ENCODE peak calls at places on chromosomes 4 and X, in seven cellular contexts. T, Y, X, K, Q, I and N are unnamed samples.

GRCh38 chr4:68373513-68373912 is 23.6 kb upstream of the YTHDC1 start:
- DNase-seq in T (peak; percentile 88), Y (peak; percentile 54), X (peak; percentile 78), K (peak; percentile 54), Q (peak; percentile 88), I (peak; percentile 80), N (no peak)

GRCh38 chrX:69285881-69286545 is 120.8 kb upstream of the PJA1 start:
- DNase-seq in T (peak; percentile 84), Y (peak; percentile 87), X (no peak), K (no peak), Q (no peak), I (peak; percentile 37), N (no peak)

GRCh38 chrX:134753185-134754008 is 95.1 kb upstream of the PLAC1 start:
- DNase-seq in T (no peak), Y (no peak), X (peak; percentile 73), K (peak; percentile 16), Q (no peak), I (peak; percentile 71), N (no peak)

GRCh38 chrX:32153586-32153985 is 1057.8 kb downstream of the DMD start:
- DNase-seq in T (no peak), Y (no peak), X (no peak), K (no peak), Q (no peak), I (no peak), N (no peak)

GRCh38 chr4:17690898-17691297 is 76.5 kb downstream of the MED28 start:
- DNase-seq in T (no peak), Y (no peak), X (no peak), K (no peak), Q (no peak), I (no peak), N (no peak)

GRCh38 chrX:19912-20571 is 261.1 kb upstream of the PLCXD1 start:
- DNase-seq in T (peak; percentile 29), Y (peak; percentile 26), X (peak; percentile 4), K (no peak), Q (no peak), I (no peak), N (no peak)

GRCh38 chr4:138953962-138954371 is 61.6 kb upstream of the NOCT start:
- DNase-seq in T (no peak), Y (no peak), X (peak; percentile 95), K (peak; percentile 88), Q (no peak), I (peak; percentile 97), N (peak; percentile 79)

GRCh38 chr4:161360982-161361381 is 802.8 kb downstream of the FSTL5 start:
- DNase-seq in T (no peak), Y (no peak), X (no peak), K (no peak), Q (no peak), I (no peak), N (no peak)

GRCh38 chr4:139457318-139457717 is 3.4 kb downstream of the RAB33B start:
- DNase-seq in T (no peak), Y (no peak), X (no peak), K (no peak), Q (no peak), I (no peak), N (no peak)

GRCh38 chrX:150225756-150226155 is 137.4 kb upstream of the MAMLD1 start:
- DNase-seq in T (no peak), Y (no peak), X (no peak), K (no peak), Q (no peak), I (no peak), N (no peak)

GRCh38 chrX:86061407-86061806 is 14.0 kb upstream of the CHM start:
- DNase-seq in T (no peak), Y (no peak), X (no peak), K (no peak), Q (no peak), I (no peak), N (no peak)

GRCh38 chrX:41300758-41301437 is 33.1 kb upstream of the DDX3X start:
- DNase-seq in T (no peak), Y (no peak), X (peak; percentile 33), K (peak; percentile 49), Q (no peak), I (peak; percentile 56), N (no peak)

GRCh38 chrX:138756234-138756633 is 44.7 kb upstream of the FGF13 start:
- DNase-seq in T (no peak), Y (no peak), X (peak; percentile 80), K (peak; percentile 2), Q (peak; percentile 26), I (peak; percentile 62), N (no peak)

GRCh38 chrX:337331-337831 is 18.8 kb upstream of the GTPBP6 start:
- DNase-seq in T (peak; percentile 67), Y (no peak), X (no peak), K (no peak), Q (peak; percentile 14), I (no peak), N (no peak)

GRCh38 chr4:185018834-185019450 is 652 bp downstream of the HELT start:
- DNase-seq in T (no peak), Y (peak; percentile 36), X (no peak), K (no peak), Q (no peak), I (no peak), N (no peak)

GRCh38 chr4:104592894-104593470 is 98.3 kb upstream of the CXXC4 start:
- DNase-seq in T (no peak), Y (no peak), X (no peak), K (no peak), Q (no peak), I (peak; percentile 68), N (no peak)

GRCh38 chrX:133543654-133544053 is 128.4 kb upstream of the GPC4 start:
- DNase-seq in T (no peak), Y (no peak), X (no peak), K (no peak), Q (no peak), I (no peak), N (no peak)

GRCh38 chr4:105558277-105558676 is 5.9 kb downstream of the ARHGEF38 start:
- DNase-seq in T (no peak), Y (no peak), X (no peak), K (no peak), Q (no peak), I (no peak), N (no peak)

GRCh38 chr4:113587156-113587555 is 174.4 kb downstream of the CAMK2D start:
- DNase-seq in T (no peak), Y (no peak), X (no peak), K (no peak), Q (no peak), I (no peak), N (no peak)

GRCh38 chr4:48906283-48907173 is at the start of gene OCIAD2:
- DNase-seq in T (peak; percentile 89), Y (peak; percentile 89), X (peak; percentile 31), K (no peak), Q (peak; percentile 71), I (peak; percentile 39), N (no peak)

GRCh38 chr4:71472946-71473345 is 134.1 kb downstream of the SLC4A4 start:
- DNase-seq in T (no peak), Y (no peak), X (peak; percentile 88), K (peak; percentile 65), Q (no peak), I (peak; percentile 49), N (peak; percentile 40)

GRCh38 chr4:3070709-3071500 is 3.4 kb downstream of the HTT-AS start:
- DNase-seq in T (no peak), Y (no peak), X (peak; percentile 62), K (peak; percentile 14), Q (no peak), I (no peak), N (no peak)

GRCh38 chr4:751676-752075 is 46.0 kb downstream of the PCGF3 start:
- DNase-seq in T (peak; percentile 58), Y (peak; percentile 55), X (no peak), K (peak; percentile 49), Q (peak; percentile 39), I (no peak), N (no peak)

GRCh38 chr4:15677507-15677988 is 4.1 kb upstream of the FAM200B start:
- DNase-seq in T (no peak), Y (no peak), X (no peak), K (no peak), Q (no peak), I (peak; percentile 47), N (peak; percentile 99)

GRCh38 chr4:125231661-125232060 is 83.1 kb upstream of the FAT4 start:
- DNase-seq in T (no peak), Y (no peak), X (no peak), K (no peak), Q (no peak), I (no peak), N (no peak)

GRCh38 chr4:103422467-103423219 is 224.5 kb upstream of the CENPE start:
- DNase-seq in T (no peak), Y (no peak), X (no peak), K (no peak), Q (no peak), I (no peak), N (no peak)

GRCh38 chrX:46574337-46574940 is 874 bp downstream of the CHST7 start:
- DNase-seq in T (peak; percentile 82), Y (peak; percentile 51), X (no peak), K (no peak), Q (peak; percentile 37), I (no peak), N (no peak)
- H3K4me3 ChIP-seq in T (peak overlapping the region; percentile 54), Y (peak overlapping the region; percentile 58), X (peak overlapping the region; percentile 59), K (peak overlapping the region; percentile 59), Q (peak overlapping the region; percentile 33), I (peak overlapping the region; percentile 62), N (peak overlapping the region; percentile 57)

GRCh38 chr4:30269850-30270249 is 450.3 kb upstream of the PCDH7 start:
- DNase-seq in T (no peak), Y (no peak), X (no peak), K (no peak), Q (no peak), I (no peak), N (no peak)
- TF ChIP-seq CTCF in T (no peak), Y (peak; percentile 51), X (no peak), K (peak; percentile 31), Q (peak; percentile 16), I (peak; percentile 25), N (peak; percentile 21)

GRCh38 chr4:79851625-79852304 is 221.3 kb downstream of the ANTXR2 start:
- DNase-seq in T (no peak), Y (no peak), X (no peak), K (no peak), Q (no peak), I (peak; percentile 59), N (no peak)
- H3K4me3 ChIP-seq in T (no peak overlapping the region), Y (no peak overlapping the region), X (no peak overlapping the region), K (no peak overlapping the region), Q (no peak overlapping the region), I (no peak overlapping the region), N (no peak overlapping the region)

GRCh38 chrX:20140410-20140809 is 1.2 kb downstream of the EIF1AX start:
- DNase-seq in T (no peak), Y (no peak), X (no peak), K (no peak), Q (no peak), I (no peak), N (no peak)

GRCh38 chrX:20144491-20144890 is 2.9 kb upstream of the EIF1AX start:
- DNase-seq in T (no peak), Y (no peak), X (peak; percentile 45), K (peak; percentile 31), Q (no peak), I (peak; percentile 21), N (no peak)

GRCh38 chrX:20141281-20142220 is at the start of gene EIF1AX:
- DNase-seq in T (peak; percentile 96), Y (peak; percentile 93), X (peak; percentile 96), K (peak; percentile 100), Q (peak; percentile 99), I (peak; percentile 97), N (peak; percentile 80)

GRCh38 chrX:20143111-20143510 is 1.5 kb upstream of the EIF1AX start:
- DNase-seq in T (no peak), Y (no peak), X (no peak), K (no peak), Q (no peak), I (no peak), N (no peak)

GRCh38 chrX:20143539-20143938 is 1.9 kb upstream of the EIF1AX start:
- DNase-seq in T (no peak), Y (peak; percentile 23), X (no peak), K (no peak), Q (no peak), I (no peak), N (no peak)
- TF ChIP-seq CTCF in T (no peak), Y (no peak), X (no peak), K (no peak), Q (no peak), I (no peak), N (no peak)